ENCODE peak calls at places on chromosomes 5 and 9, in four cellular contexts. O is thyroid gland, Z is endothelial cell of umbilical vein, U is H1. C is an unnamed sample. For H3K4me1, the result is how much of the 10 kb centered on the place peaks cover.

GRCh38 chr9:95836072-95836471 is 39.4 kb upstream of the ERCC6L2 start:
- DNase-seq in O (no peak), Z (no peak), U (no peak), C (no peak)

GRCh38 chr5:142323480-142324376 is 1.1 kb downstream of the SPRY4 start:
- DNase-seq in O (peak), Z (peak), U (no peak), C (no peak)

GRCh38 chr9:106069241-106069640 is 374.9 kb downstream of the TMEM38B start:
- DNase-seq in O (no peak), Z (no peak), U (no peak), C (no peak)

GRCh38 chr5:141958113-141958512 is at the start of gene PCDH12:
- DNase-seq in O (peak), Z (peak), U (no peak), C (no peak)

GRCh38 chr9:69946800-69947437 is 96.7 kb upstream of the MAMDC2 start:
- DNase-seq in O (no peak), Z (peak), U (no peak), C (no peak)

GRCh38 chr9:83060557-83060956 is 2.4 kb downstream of the RASEF start:
- DNase-seq in O (no peak), Z (no peak), U (no peak), C (no peak)

GRCh38 chr5:132289097-132289496 is 5.1 kb upstream of the SLC22A4 start:
- DNase-seq in O (no peak), Z (no peak), U (no peak), C (no peak)

GRCh38 chr9:109118802-109119438 is 827 bp downstream of the TMEM245 start:
- DNase-seq in O (no peak), Z (peak), U (no peak), C (no peak)

GRCh38 chr9:81653240-81653639 is 36.1 kb downstream of the TLE1 start:
- DNase-seq in O (no peak), Z (no peak), U (no peak), C (no peak)

GRCh38 chr5:111853748-111854147 is 96.8 kb upstream of the NREP start:
- DNase-seq in O (no peak), Z (no peak), U (no peak), C (no peak)

GRCh38 chr5:23411200-23411599 is 96.2 kb upstream of the PRDM9 start:
- DNase-seq in O (no peak), Z (no peak), U (no peak), C (no peak)

GRCh38 chr5:14270212-14270702 is 127.1 kb downstream of the TRIO start:
- DNase-seq in O (peak), Z (peak), U (no peak), C (no peak)
- H3K27ac ChIP-seq in O (no peak), Z (peak), U (peak), C (peak)

GRCh38 chr5:60541980-60542379 is 158.0 kb downstream of the DEPDC1B start:
- DNase-seq in O (no peak), Z (no peak), U (no peak), C (no peak)

GRCh38 chr5:60545526-60545925 is 154.4 kb downstream of the DEPDC1B start:
- DNase-seq in O (no peak), Z (no peak), U (no peak), C (no peak)

GRCh38 chr5:60544162-60544561 is 155.8 kb downstream of the DEPDC1B start:
- DNase-seq in O (no peak), Z (no peak), U (no peak), C (no peak)

GRCh38 chr5:60538955-60539866 is 160.8 kb downstream of the DEPDC1B start:
- DNase-seq in O (no peak), Z (peak), U (no peak), C (no peak)

DNA sequence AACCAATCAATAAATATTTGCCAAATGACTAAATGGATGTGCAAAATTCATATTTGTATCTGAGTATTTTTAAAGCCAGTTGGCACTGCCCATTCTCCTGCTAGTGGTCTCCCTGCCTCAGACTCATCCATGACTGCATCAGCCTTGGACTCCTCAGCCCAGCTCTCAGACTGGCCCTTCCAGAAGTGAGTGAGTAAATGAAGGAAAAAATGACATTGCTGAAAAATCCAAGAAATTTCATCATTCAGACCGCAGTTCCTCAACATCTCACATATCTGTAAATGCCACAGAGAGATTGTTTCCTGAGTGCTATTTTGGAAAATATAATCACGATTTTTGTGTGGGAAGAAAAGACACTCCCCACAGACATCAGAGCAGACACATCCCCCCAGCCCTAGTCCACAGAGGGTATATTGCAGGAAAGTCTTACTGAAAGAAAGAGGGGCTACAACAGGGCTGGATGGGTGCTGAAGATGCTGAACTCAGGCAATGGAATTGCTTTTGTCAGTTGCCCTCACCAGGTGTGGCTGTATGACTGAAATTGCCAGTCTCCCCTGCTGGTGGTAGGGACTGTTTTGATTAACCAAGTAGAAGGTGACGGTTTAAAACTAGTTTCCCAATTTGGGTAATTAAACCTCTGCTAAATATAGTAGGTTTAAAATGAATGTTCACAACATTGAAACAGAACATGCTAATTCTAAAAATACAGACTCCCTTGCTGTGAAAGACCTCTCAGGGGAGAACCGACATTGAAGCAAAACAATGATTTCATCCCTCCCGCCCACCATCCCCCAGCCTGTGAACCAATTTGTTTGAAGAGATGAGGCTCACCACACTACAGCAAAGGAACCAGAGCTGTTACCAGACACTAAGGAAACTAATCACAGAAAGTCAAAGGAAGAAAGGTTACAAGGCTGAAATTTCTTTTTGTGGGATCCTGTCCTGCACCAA is 158.8 kb downstream of the DEPDC1B start:
- DNase-seq in O (no peak), Z (no peak), U (no peak), C (no peak)
- TF ChIP-seq POLR2A in O (no peak), Z (no peak), U (no peak), C (no peak)

GRCh38 chr5:138664276-138664943 is 88.8 kb upstream of the CTNNA1 start:
- DNase-seq in O (no peak), Z (no peak), U (no peak), C (no peak)
- H3K4me1 ChIP-seq in O (under half), Z (under half), U (under half), C (under half)

GRCh38 chr9:121736964-121737462 is 85.6 kb downstream of the DAB2IP start:
- DNase-seq in O (peak), Z (no peak), U (no peak), C (no peak)
- H3K27ac ChIP-seq in O (peak), Z (no peak), U (no peak), C (peak)

GRCh38 chr5:36726767-36727166 is 120.4 kb downstream of the SLC1A3 start:
- DNase-seq in O (no peak), Z (no peak), U (no peak), C (no peak)

GRCh38 chr5:36726317-36726716 is 119.9 kb downstream of the SLC1A3 start:
- DNase-seq in O (no peak), Z (no peak), U (no peak), C (no peak)

GRCh38 chr5:36723921-36724320 is 117.5 kb downstream of the SLC1A3 start:
- DNase-seq in O (no peak), Z (no peak), U (no peak), C (no peak)

GRCh38 chr5:36722913-36723312 is 116.5 kb downstream of the SLC1A3 start:
- DNase-seq in O (no peak), Z (no peak), U (no peak), C (no peak)

GRCh38 chr5:36724429-36725332 is 118.3 kb downstream of the SLC1A3 start:
- DNase-seq in O (no peak), Z (no peak), U (no peak), C (peak)
- TF ChIP-seq POLR2A in O (no peak), Z (no peak), U (no peak), C (no peak)

DNA sequence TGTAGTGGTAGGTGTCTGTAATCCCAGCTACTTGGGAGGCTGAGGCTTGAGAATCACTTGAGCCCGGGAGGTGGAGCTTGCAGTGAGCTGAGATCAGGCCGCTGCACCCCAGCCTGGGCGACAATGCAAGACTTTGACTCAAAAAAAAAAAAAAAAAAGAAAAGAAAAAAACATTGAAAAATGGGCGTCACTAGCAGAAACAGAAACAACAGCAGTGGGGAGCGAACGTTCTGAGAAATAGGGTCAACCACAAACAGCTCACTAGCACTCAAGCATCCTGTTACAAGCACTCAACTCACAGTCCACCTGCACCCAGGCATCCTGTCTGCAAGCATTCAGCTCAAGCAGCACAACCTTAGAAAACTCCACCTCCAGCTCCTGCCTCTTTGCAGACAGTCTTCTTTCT is 17.2 kb downstream of the TRIM14 start:
- DNase-seq in O (peak), Z (no peak), U (no peak), C (peak)
- H3K4me1 ChIP-seq in O (under half), Z (under half), U (under half), C (under half)

GRCh38 chr5:135486679-135487395 is 34.7 kb upstream of the TIFAB start:
- DNase-seq in O (no peak), Z (no peak), U (no peak), C (no peak)
- H3K27ac ChIP-seq in O (no peak), Z (no peak), U (no peak), C (no peak)

DNA sequence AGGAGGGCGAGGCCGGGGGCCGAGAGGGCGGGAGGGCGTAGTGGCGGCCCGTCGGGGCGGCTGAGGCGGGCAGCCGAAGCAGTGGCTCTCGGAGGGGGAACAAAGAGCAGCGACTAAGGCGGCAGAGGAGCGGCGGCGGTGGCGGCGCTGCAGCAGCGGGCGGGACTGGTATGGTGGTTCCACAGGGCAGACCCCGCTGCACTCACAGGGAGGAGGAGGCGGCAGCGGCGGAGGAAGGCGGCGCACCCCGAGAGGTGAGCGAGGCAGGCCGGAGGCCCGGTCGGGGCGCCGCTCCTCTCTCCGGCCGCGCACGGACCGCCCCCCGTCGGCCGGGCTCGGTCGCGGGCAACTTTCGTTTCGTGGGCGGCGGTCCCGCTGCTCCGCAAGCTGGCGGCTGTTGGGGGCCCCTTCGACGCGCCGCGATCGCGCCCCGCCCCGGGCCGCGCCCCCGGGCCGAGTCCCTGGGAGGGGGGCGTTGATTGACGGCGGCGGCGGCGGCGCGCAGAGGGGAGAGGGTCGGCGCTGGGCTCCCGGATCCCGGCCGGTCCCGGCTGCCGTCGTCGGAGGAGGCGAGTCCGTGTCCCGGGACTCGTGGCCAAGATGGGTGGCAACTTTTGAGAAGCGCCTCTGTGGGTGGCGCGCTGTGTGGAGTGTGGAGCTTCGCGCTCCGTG is 467 bp downstream of the CNOT6 start:
- DNase-seq in O (peak), Z (peak), U (no peak), C (no peak)
- TF ChIP-seq POLR2A in O (no peak), Z (peak), U (peak), C (peak)

DNA sequence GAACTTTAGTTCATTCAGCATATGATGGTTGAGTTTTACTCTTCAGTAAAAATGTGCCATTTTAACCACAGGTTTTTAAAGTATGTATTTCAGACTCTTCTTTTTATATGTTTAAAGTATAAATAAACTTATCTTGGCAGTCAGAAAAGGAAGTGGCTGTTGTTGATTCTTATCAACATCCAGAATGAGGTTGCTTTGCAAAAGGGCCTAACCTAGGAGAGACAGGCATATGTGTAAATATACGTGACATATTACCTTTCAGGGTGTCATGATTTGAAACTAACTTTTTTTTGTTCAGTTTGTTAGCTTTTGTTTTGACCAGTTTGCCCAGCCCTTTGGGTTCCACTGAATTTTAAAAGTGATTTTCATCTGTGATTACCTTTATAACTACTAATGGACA is 7.4 kb downstream of the SMARCA2 start:
- DNase-seq in O (no peak), Z (peak), U (no peak), C (no peak)
- H3K4me1 ChIP-seq in O (half or more), Z (half or more), U (under half), C (under half)